ENCODE peak calls at places on chromosomes 2 and 18, in six cellular contexts. K, T, Q, R, W and J are unnamed samples.

GRCh38 chr18:33839452-33840225 is 261.6 kb downstream of the ASXL3 start:
- DNase-seq in K (no peak), R (no peak), W (peak; percentile 78), Q (no peak), T (no peak), J (no peak)

GRCh38 chr2:53970898-53971681 is at the start of gene PSME4:
- DNase-seq in T (peak; percentile 96), R (peak; percentile 96), Q (peak; percentile 95), K (peak; percentile 66), W (peak; percentile 87), J (peak; percentile 91)

GRCh38 chr2:162092656-162093556 is 18.9 kb upstream of the DPP4 start:
- DNase-seq in Q (no peak), T (no peak), W (no peak), K (peak; percentile 80), R (no peak), J (no peak)

GRCh38 chr2:128440666-128441340 is 122.1 kb upstream of the HS6ST1 start:
- DNase-seq in W (no peak), Q (no peak), R (no peak), K (no peak), T (peak; percentile 9), J (peak; percentile 44)

GRCh38 chr2:84779781-84780180 is 101.1 kb downstream of the TRABD2A start:
- DNase-seq in R (no peak), W (no peak), K (no peak), T (no peak), Q (no peak), J (no peak)

GRCh38 chr2:135144343-135144742 is 92.3 kb downstream of the RAB3GAP1 start:
- DNase-seq in T (no peak), Q (no peak), K (no peak), R (no peak), W (no peak), J (no peak)

GRCh38 chr2:188395903-188396699 is 104.4 kb downstream of the GULP1 start:
- DNase-seq in W (no peak), T (no peak), R (no peak), K (no peak), Q (no peak), J (no peak)

GRCh38 chr2:619964-620363 is 57.2 kb downstream of the TMEM18 start:
- DNase-seq in T (no peak), W (no peak), K (no peak), R (no peak), Q (no peak), J (no peak)

GRCh38 chr18:11987527-11987926 is 6.2 kb downstream of the IMPA2 start:
- DNase-seq in Q (no peak), W (no peak), T (no peak), R (no peak), K (no peak), J (peak; percentile 55)

GRCh38 chr18:50128506-50129271 is 66.3 kb downstream of the MYO5B start:
- DNase-seq in W (no peak), R (no peak), T (no peak), K (no peak), Q (no peak), J (no peak)

GRCh38 chr2:177816740-177817139 is 255.8 kb downstream of the PDE11A start:
- DNase-seq in T (no peak), R (no peak), K (no peak), Q (no peak), W (no peak), J (no peak)

GRCh38 chr2:221304916-221305315 is 267.2 kb downstream of the EPHA4 start:
- DNase-seq in T (no peak), W (no peak), R (no peak), Q (no peak), K (no peak), J (no peak)

GRCh38 chr2:24832991-24833671 is 39.9 kb downstream of the CENPO start:
- DNase-seq in W (peak; percentile 48), K (no peak), Q (no peak), R (no peak), T (no peak), J (peak; percentile 25)

GRCh38 chr2:37232131-37232933 is 874 bp downstream of the NDUFAF7 start:
- DNase-seq in Q (no peak), T (peak; percentile 15), R (no peak), W (peak; percentile 20), K (no peak), J (no peak)

GRCh38 chr18:55907352-55908045 is 319.5 kb upstream of the TCF4 start:
- DNase-seq in T (no peak), R (no peak), K (no peak), W (no peak), Q (no peak), J (no peak)

GRCh38 chr2:239574434-239575156 is 173.8 kb upstream of the HDAC4 start:
- DNase-seq in R (peak; percentile 51), Q (no peak), K (no peak), T (no peak), W (no peak), J (peak; percentile 41)

GRCh38 chr2:12036640-12036983 is 290.2 kb downstream of the LPIN1 start:
- DNase-seq in T (no peak), K (no peak), W (no peak), Q (no peak), R (no peak), J (no peak)

GRCh38 chr2:43884674-43885073 is 45.9 kb downstream of the ABCG8 start:
- DNase-seq in W (no peak), R (no peak), Q (no peak), K (no peak), T (no peak), J (no peak)

GRCh38 chr2:9666306-9666705 is 35.5 kb upstream of the YWHAQ start:
- DNase-seq in W (no peak), K (no peak), R (no peak), Q (no peak), T (no peak), J (no peak)

GRCh38 chr2:213934560-213934959 is 476.3 kb upstream of the VWC2L start:
- DNase-seq in K (no peak), Q (peak; percentile 1), W (peak; percentile 11), R (no peak), T (no peak), J (no peak)

GRCh38 chr2:98556634-98557033 is 51.7 kb downstream of the COA5 start:
- DNase-seq in R (no peak), K (no peak), Q (no peak), T (no peak), W (no peak), J (no peak)

GRCh38 chr2:155054712-155055111 is 356.2 kb downstream of the KCNJ3 start:
- DNase-seq in Q (no peak), K (no peak), W (no peak), R (no peak), T (no peak), J (no peak)

GRCh38 chr2:40734797-40735196 is 282.9 kb upstream of the SLC8A1 start:
- DNase-seq in Q (no peak), W (no peak), K (peak; percentile 37), R (no peak), T (no peak), J (no peak)

GRCh38 chr18:46250084-46250811 is 146.1 kb downstream of the HAUS1 start:
- DNase-seq in K (peak; percentile 65), W (no peak), R (peak; percentile 72), T (peak; percentile 20), Q (peak; percentile 59), J (no peak)

GRCh38 chr18:79404567-79404910 is 8.8 kb downstream of the NFATC1 start:
- DNase-seq in Q (no peak), K (no peak), R (no peak), T (no peak), W (no peak), J (no peak)

GRCh38 chr2:17538844-17539554 is 1.5 kb upstream of the VSNL1 start:
- DNase-seq in R (no peak), Q (no peak), K (no peak), T (no peak), W (peak; percentile 63), J (no peak)

GRCh38 chr2:196537311-196537710 is 102.2 kb upstream of the CCDC150 start:
- DNase-seq in K (no peak), R (no peak), T (no peak), W (no peak), Q (no peak), J (no peak)

GRCh38 chr2:38626326-38627031 is 23.8 kb upstream of the HNRNPLL start:
- DNase-seq in K (no peak), R (peak; percentile 66), T (no peak), Q (peak; percentile 48), W (no peak), J (no peak)

GRCh38 chr2:206610451-206610850 is 31.8 kb upstream of the FAM237A start:
- DNase-seq in Q (no peak), T (no peak), W (no peak), R (no peak), K (no peak), J (no peak)

GRCh38 chr18:9683418-9684396 is 24.4 kb upstream of the RAB31 start:
- DNase-seq in T (no peak), R (no peak), Q (no peak), K (no peak), W (no peak), J (no peak)